ENCODE peak calls at places on chromosomes 12 and 14, in four cellular contexts. S is RPMI7951, M is AG10803, H is neural crest cell. T is an unnamed sample.

GRCh38 chr12:117441751-117442150 is 80.3 kb upstream of the NOS1 start:
- DNase-seq in S (peak; percentile 78), M (peak; percentile 80), H (no peak), T (no peak)

GRCh38 chr12:57837779-57838562 is 8.6 kb downstream of the CTDSP2 start:
- DNase-seq in S (peak; percentile 75), M (peak; percentile 68), H (no peak), T (no peak)

GRCh38 chr12:93573552-93574223 is 1.2 kb downstream of the SOCS2 start:
- DNase-seq in S (no peak), M (peak; percentile 38), H (no peak), T (no peak)

GRCh38 chr14:51652168-51653095 is 722 bp downstream of the FRMD6 start:
- DNase-seq in S (no peak), M (no peak), H (no peak), T (no peak)

GRCh38 chr14:104557086-104557485 is 22.5 kb upstream of the C14orf180 start:
- DNase-seq in S (no peak), M (no peak), H (no peak), T (no peak)

GRCh38 chr12:78181544-78182162 is 351.0 kb downstream of the NAV3 start:
- DNase-seq in S (no peak), M (peak; percentile 26), H (peak; percentile 6), T (no peak)

GRCh38 chr14:86038401-86038985 is 508.5 kb downstream of the FLRT2 start:
- DNase-seq in S (no peak), M (peak; percentile 39), H (peak; percentile 40), T (no peak)

GRCh38 chr14:32603992-32604391 is 274.9 kb downstream of the AKAP6 start:
- DNase-seq in S (no peak), M (no peak), H (no peak), T (no peak)

GRCh38 chr14:97848351-97848980 is 1051.3 kb downstream of the VRK1 start:
- DNase-seq in S (no peak), M (no peak), H (peak; percentile 14), T (no peak)

GRCh38 chr12:27622436-27623185 is 73.6 kb upstream of the REP15 start:
- DNase-seq in S (peak; percentile 60), M (no peak), H (no peak), T (no peak)

T was measured in activated B cell treated with CpG ODN at 0.5 μM for 24 hours.